ENCODE peak calls at places on chromosome 6, in five cellular contexts. P is NCI-H2081, R is NCI-H69, O is GM12865, N is epithelial cell of esophagus. M is an unnamed sample.
A peak's percentile ranks its signal among the peaks of the same experiment; 100 is the strongest.

GRCh38 chr6:106098383-106099234 is 12.5 kb downstream of the PRDM1 start:
- DNase-seq in P (no peak), R (peak; percentile 65), O (peak; percentile 89), N (peak; percentile 95), M (no peak)

GRCh38 chr6:23027281-23027680 is 457.9 kb downstream of the HDGFL1 start:
- DNase-seq in P (peak; percentile 80), R (peak; percentile 98), O (no peak), N (peak; percentile 39), M (peak; percentile 86)

GRCh38 chr6:4670824-4671409 is 105.3 kb upstream of the CDYL start:
- DNase-seq in P (no peak), R (no peak), O (no peak), N (peak; percentile 66), M (no peak)

GRCh38 chr6:96837138-96837971 is at the start of gene GPR63:
- DNase-seq in P (peak; percentile 64), R (peak; percentile 97), O (peak; percentile 87), N (peak; percentile 87), M (peak; percentile 65)

GRCh38 chr6:152978058-152978457 is 4.8 kb downstream of the FBXO5 start:
- DNase-seq in P (no peak), R (no peak), O (no peak), N (no peak), M (no peak)

GRCh38 chr6:91631227-91631626 is 1044.4 kb upstream of the MAP3K7 start:
- DNase-seq in P (no peak), R (no peak), O (no peak), N (no peak), M (no peak)

GRCh38 chr6:143288923-143289322 is 161.6 kb downstream of the ADAT2 start:
- DNase-seq in P (no peak), R (no peak), O (no peak), N (no peak), M (no peak)

GRCh38 chr6:156883497-156884252 is 106.5 kb downstream of the ARID1B start:
- DNase-seq in P (peak; percentile 35), R (peak; percentile 81), O (peak; percentile 25), N (peak; percentile 66), M (no peak)

GRCh38 chr6:16331328-16332174 is 93.2 kb downstream of the GMPR start:
- DNase-seq in P (peak; percentile 66), R (peak; percentile 82), O (peak; percentile 79), N (peak; percentile 82), M (peak; percentile 42)

GRCh38 chr6:38157905-38158304 is 338.4 kb downstream of the ZFAND3 start:
- DNase-seq in P (no peak), R (no peak), O (no peak), N (no peak), M (no peak)

GRCh38 chr6:108574457-108575149 is 13.9 kb downstream of the FOXO3 start:
- DNase-seq in P (no peak), R (no peak), O (no peak), N (no peak), M (no peak)

GRCh38 chr6:18380165-18380564 is 7.0 kb upstream of the RNF144B start:
- DNase-seq in P (no peak), R (no peak), O (no peak), N (peak; percentile 31), M (no peak)

GRCh38 chr6:112296122-112296521 is 41.8 kb upstream of the LAMA4 start:
- DNase-seq in P (no peak), R (peak; percentile 2), O (peak; percentile 12), N (peak; percentile 57), M (no peak)

GRCh38 chr6:130365166-130366010 is 429 bp upstream of the TMEM200A start:
- DNase-seq in P (no peak), R (peak; percentile 64), O (peak; percentile 46), N (peak; percentile 23), M (peak; percentile 3)

GRCh38 chr6:15386110-15386755 is 140.4 kb downstream of the JARID2 start:
- DNase-seq in P (no peak), R (no peak), O (no peak), N (no peak), M (no peak)

GRCh38 chr6:72665599-72665998 is 43.7 kb downstream of the KCNQ5 start:
- DNase-seq in P (peak; percentile 11), R (peak; percentile 74), O (no peak), N (no peak), M (no peak)

GRCh38 chr6:14055541-14055940 is 62.0 kb upstream of the CD83 start:
- DNase-seq in P (peak; percentile 83), R (peak; percentile 98), O (no peak), N (peak; percentile 90), M (peak; percentile 73)

GRCh38 chr6:158626360-158627167 is 18.0 kb downstream of the DYNLT1 start:
- DNase-seq in P (no peak), R (no peak), O (no peak), N (no peak), M (no peak)

GRCh38 chr6:51339108-51339507 is 520.4 kb downstream of the TFAP2B start:
- DNase-seq in P (no peak), R (no peak), O (no peak), N (no peak), M (no peak)

GRCh38 chr6:20952605-20953004 is 418.3 kb downstream of the CDKAL1 start:
- DNase-seq in P (peak; percentile 90), R (peak; percentile 96), O (no peak), N (peak; percentile 93), M (no peak)

GRCh38 chr6:63180367-63180766 is 30.9 kb upstream of the FKBP1C start:
- DNase-seq in P (no peak), R (no peak), O (no peak), N (no peak), M (no peak)

GRCh38 chr6:83518946-83519489 is 6.7 kb downstream of the PRSS35 start:
- DNase-seq in P (no peak), R (peak; percentile 15), O (no peak), N (no peak), M (no peak)

GRCh38 chr6:3304500-3305215 is 45.9 kb downstream of the PSMG4 start:
- DNase-seq in P (no peak), R (no peak), O (no peak), N (no peak), M (no peak)

GRCh38 chr6:43284986-43285385 is 13.1 kb upstream of the SLC22A7 start:
- DNase-seq in P (no peak), R (no peak), O (no peak), N (no peak), M (no peak)

GRCh38 chr6:35449287-35449881 is 2.8 kb upstream of the FANCE start:
- DNase-seq in P (peak; percentile 69), R (peak; percentile 87), O (peak; percentile 77), N (peak; percentile 70), M (peak; percentile 65)

GRCh38 chr6:158751842-158752424 is 67.2 kb downstream of the EZR start:
- DNase-seq in P (no peak), R (peak; percentile 29), O (no peak), N (no peak), M (no peak)

GRCh38 chr6:148653138-148653776 is 93.6 kb upstream of the UST start:
- DNase-seq in P (no peak), R (no peak), O (no peak), N (no peak), M (no peak)

GRCh38 chr6:72984981-72985665 is 240.2 kb downstream of the KHDC1L start:
- DNase-seq in P (no peak), R (no peak), O (no peak), N (no peak), M (no peak)

GRCh38 chr6:83193747-83194582 is 808 bp downstream of the RWDD2A start:
- DNase-seq in P (peak; percentile 68), R (peak; percentile 83), O (peak; percentile 24), N (peak; percentile 21), M (peak; percentile 1)

GRCh38 chr6:129568015-129568414 is 142.0 kb downstream of the ARHGAP18 start:
- DNase-seq in P (no peak), R (no peak), O (no peak), N (no peak), M (no peak)

GRCh38 chr6:53440331-53440730 is 91.6 kb upstream of the ELOVL5 start:
- DNase-seq in P (no peak), R (peak; percentile 53), O (no peak), N (no peak), M (no peak)

GRCh38 chr6:163585932-163586437 is 171.5 kb downstream of the QKI start:
- DNase-seq in P (no peak), R (no peak), O (no peak), N (peak; percentile 84), M (no peak)

GRCh38 chr6:118761643-118762042 is 110.3 kb upstream of the CEP85L start:
- DNase-seq in P (no peak), R (peak; percentile 21), O (no peak), N (peak; percentile 9), M (no peak)

GRCh38 chr6:1311400-1312192 is at the start of gene FOXQ1:
- DNase-seq in P (peak; percentile 3), R (peak; percentile 49), O (no peak), N (peak; percentile 82), M (no peak)

GRCh38 chr6:101851911-101852310 is 458.4 kb downstream of the GRIK2 start:
- DNase-seq in P (no peak), R (no peak), O (no peak), N (peak; percentile 46), M (no peak)

GRCh38 chr6:149508485-149508884 is 23.7 kb upstream of the ZC3H12D start:
- DNase-seq in P (no peak), R (no peak), O (no peak), N (no peak), M (no peak)